ENCODE peak calls at places on chromosome 14, in nine cellular contexts. F, Q, E, K, V, P, S, R and C are unnamed samples.

GRCh38 chr14:59239030-59239429 is 50.6 kb downstream of the DAAM1 start:
- DNase-seq in F (no peak), Q (no peak), E (no peak), K (no peak), V (no peak), P (no peak), S (no peak), R (no peak), C (no peak)

GRCh38 chr14:50875359-50876090 is 3.7 kb downstream of the ABHD12B start:
- DNase-seq in F (peak; percentile 52), Q (no peak), E (no peak), K (peak; percentile 68), V (no peak), P (peak; percentile 22), S (no peak), R (peak; percentile 38), C (no peak)

GRCh38 chr14:64536488-64537245 is 3.9 kb upstream of the HSPA2 start:
- DNase-seq in F (peak; percentile 22), Q (no peak), E (no peak), K (no peak), V (no peak), P (no peak), S (peak; percentile 20), R (peak; percentile 14), C (no peak)

GRCh38 chr14:95507174-95507573 is 9.3 kb downstream of the SYNE3 start:
- DNase-seq in F (peak; percentile 90), Q (peak; percentile 67), E (peak; percentile 47), K (no peak), V (no peak), P (peak; percentile 81), S (no peak), R (peak; percentile 96), C (peak; percentile 82)

GRCh38 chr14:104280902-104281767 is 142.7 kb downstream of the KIF26A start:
- DNase-seq in F (no peak), Q (peak; percentile 17), E (no peak), K (peak; percentile 29), V (peak; percentile 10), P (no peak), S (no peak), R (no peak), C (no peak)

GRCh38 chr14:71415404-71415690 is 508.1 kb downstream of the PCNX1 start:
- DNase-seq in F (peak; percentile 55), Q (no peak), E (no peak), K (no peak), V (no peak), P (peak; percentile 36), S (no peak), R (peak; percentile 45), C (peak; percentile 25)

GRCh38 chr14:65346895-65347294 is 65.6 kb upstream of the FUT8 start:
- DNase-seq in F (no peak), Q (no peak), E (no peak), K (no peak), V (no peak), P (peak; percentile 22), S (no peak), R (no peak), C (no peak)

GRCh38 chr14:42163136-42163535 is 556.5 kb downstream of the LRFN5 start:
- DNase-seq in F (no peak), Q (no peak), E (no peak), K (no peak), V (no peak), P (no peak), S (no peak), R (no peak), C (no peak)

GRCh38 chr14:69484444-69485113 is at the start of gene PLEKHD1:
- DNase-seq in F (no peak), Q (peak; percentile 32), E (no peak), K (no peak), V (peak; percentile 79), P (no peak), S (peak; percentile 79), R (no peak), C (no peak)

GRCh38 chr14:21476526-21476924 is 234 bp downstream of the RAB2B start:
- DNase-seq in F (no peak), Q (peak; percentile 93), E (no peak), K (peak; percentile 81), V (peak; percentile 81), P (no peak), S (no peak), R (peak; percentile 51), C (no peak)

GRCh38 chr14:76936483-76936882 is 92.0 kb downstream of the IRF2BPL start:
- DNase-seq in F (peak; percentile 59), Q (no peak), E (no peak), K (no peak), V (no peak), P (no peak), S (no peak), R (no peak), C (no peak)

GRCh38 chr14:92397140-92397815 is 74.3 kb downstream of the SLC24A4 start:
- DNase-seq in F (peak; percentile 39), Q (no peak), E (peak; percentile 60), K (no peak), V (no peak), P (peak; percentile 55), S (no peak), R (peak; percentile 87), C (no peak)

GRCh38 chr14:70555890-70556289 is 21.1 kb upstream of the ADAM20 start:
- DNase-seq in F (no peak), Q (no peak), E (no peak), K (no peak), V (peak; percentile 50), P (peak; percentile 7), S (peak; percentile 76), R (peak; percentile 21), C (no peak)

GRCh38 chr14:28652782-28653181 is 113.8 kb upstream of the FOXG1 start:
- DNase-seq in F (peak; percentile 85), Q (no peak), E (no peak), K (no peak), V (no peak), P (no peak), S (no peak), R (peak; percentile 14), C (peak; percentile 34)

GRCh38 chr14:55352201-55352600 is 59.4 kb downstream of the ATG14 start:
- DNase-seq in F (no peak), Q (no peak), E (no peak), K (no peak), V (no peak), P (no peak), S (no peak), R (no peak), C (no peak)

GRCh38 chr14:68608235-68608962 is 184.5 kb downstream of the ZFP36L1 start:
- DNase-seq in F (no peak), Q (no peak), E (no peak), K (no peak), V (no peak), P (no peak), S (no peak), R (no peak), C (no peak)

GRCh38 chr14:91395998-91396660 is 21.5 kb downstream of the CCDC88C start:
- DNase-seq in F (no peak), Q (no peak), E (no peak), K (no peak), V (no peak), P (no peak), S (peak; percentile 57), R (no peak), C (no peak)
- TF ChIP-seq CTCF in F (no peak), Q (no peak), E (no peak), K (no peak), V (no peak), P (no peak), S (no peak), R (no peak), C (no peak)

DNA sequence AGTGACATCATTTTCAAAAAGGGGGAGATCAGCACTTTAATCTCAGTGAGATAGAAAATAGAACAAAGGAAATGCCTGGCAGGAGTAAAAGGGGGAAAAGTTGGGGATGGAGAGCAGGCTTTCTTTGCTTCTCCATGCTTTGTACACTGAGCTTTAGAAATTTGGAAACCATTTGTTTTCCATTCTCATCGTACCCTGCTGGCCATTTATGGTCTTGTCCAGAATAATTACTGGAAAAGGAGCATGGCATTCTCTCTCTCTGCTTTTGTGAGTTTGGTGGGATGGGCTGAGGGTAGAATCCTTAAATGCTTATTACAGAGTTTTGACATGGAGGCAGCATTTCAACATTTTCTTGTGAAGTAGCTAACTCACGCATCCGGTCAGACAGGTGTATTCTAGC is 104.4 kb upstream of the FLRT2 start:
- DNase-seq in F (no peak), Q (no peak), E (no peak), K (no peak), V (no peak), P (no peak), S (no peak), R (no peak), C (no peak)
- TF ChIP-seq CTCF in F (no peak), Q (no peak), E (no peak), K (no peak), V (no peak), P (peak; percentile 24), S (no peak), R (no peak), C (no peak)

GRCh38 chr14:103070263-103070885 is 13.0 kb upstream of the CDC42BPB start:
- DNase-seq in F (no peak), Q (no peak), E (no peak), K (no peak), V (no peak), P (no peak), S (no peak), R (no peak), C (no peak)

GRCh38 chr14:103066399-103066798 is 9.1 kb upstream of the CDC42BPB start:
- DNase-seq in F (no peak), Q (no peak), E (no peak), K (no peak), V (no peak), P (no peak), S (no peak), R (no peak), C (no peak)

GRCh38 chr14:103067231-103067954 is 10.0 kb upstream of the CDC42BPB start:
- DNase-seq in F (no peak), Q (no peak), E (no peak), K (no peak), V (no peak), P (no peak), S (no peak), R (peak; percentile 65), C (peak; percentile 62)

GRCh38 chr14:103070971-103071542 is 13.0 kb upstream of the LBHD2 start:
- DNase-seq in F (no peak), Q (no peak), E (no peak), K (no peak), V (no peak), P (no peak), S (no peak), R (no peak), C (no peak)

GRCh38 chr14:103068351-103069073 is 11.2 kb upstream of the CDC42BPB start:
- DNase-seq in F (no peak), Q (no peak), E (no peak), K (no peak), V (no peak), P (no peak), S (no peak), R (no peak), C (no peak)
- TF ChIP-seq CTCF in F (no peak), Q (no peak), E (no peak), K (no peak), V (no peak), P (no peak), S (peak; percentile 34), R (no peak), C (no peak)

GRCh38 chr14:87332001-87332400 is 661.0 kb downstream of the GALC start:
- DNase-seq in F (peak; percentile 46), Q (no peak), E (no peak), K (no peak), V (no peak), P (no peak), S (no peak), R (peak; percentile 6), C (no peak)

GRCh38 chr14:87334997-87335675 is 657.8 kb downstream of the GALC start:
- DNase-seq in F (no peak), Q (no peak), E (no peak), K (no peak), V (no peak), P (no peak), S (peak; percentile 14), R (no peak), C (no peak)
- TF ChIP-seq CTCF in F (peak; percentile 9), Q (no peak), E (no peak), K (no peak), V (no peak), P (no peak), S (peak; percentile 55), R (no peak), C (no peak)